ENCODE peak calls at places on chromosome 22, in five cellular contexts. H is kidney glomerular epithelial cell; P is A549; G is iPS DF 19.7; K is stimulated activated CD4-positive, alpha-beta T cell treated with anti-CD3 and anti-CD28 coated beads, Interleukin-2, amount 100 ng/mL, for 48 hours. F is an unnamed sample.

GRCh38 chr22:23128269-23129108 is 13.3 kb downstream of the RSPH14 start:
- DNase-seq in H (peak; percentile 31), P (peak; percentile 58), G (no peak), K (peak; percentile 74), F (peak; percentile 28)

GRCh38 chr22:46125816-46126770 is 24.2 kb upstream of the PPARA start:
- DNase-seq in G (no peak), K (no peak), H (no peak), P (no peak), F (no peak)

GRCh38 chr22:49885281-49885680 is 31.6 kb downstream of the ZBED4 start:
- DNase-seq in H (no peak), G (no peak), K (no peak), P (no peak), F (no peak)

GRCh38 chr22:49023161-49023878 is 804.4 kb downstream of the BRD1 start:
- DNase-seq in P (no peak), G (no peak), H (no peak), K (no peak), F (no peak)

GRCh38 chr22:37639771-37640590 is 512 bp downstream of the SH3BP1 start:
- DNase-seq in G (no peak), H (no peak), K (no peak), P (no peak), F (no peak)

GRCh38 chr22:50695421-50696250 is 23.0 kb downstream of the SHANK3 start:
- DNase-seq in H (no peak), K (no peak), G (no peak), P (no peak), F (no peak)

GRCh38 chr22:35384567-35384966 is 3.7 kb downstream of the HMOX1 start:
- DNase-seq in H (no peak), G (no peak), K (no peak), P (no peak), F (no peak)

GRCh38 chr22:41257696-41258095 is 17.0 kb upstream of the CHADL start:
- DNase-seq in P (no peak), K (no peak), G (no peak), H (no peak), F (no peak)

GRCh38 chr22:24146190-24146616 is 35.1 kb upstream of the SUSD2 start:
- DNase-seq in H (no peak), G (peak; percentile 52), K (no peak), P (peak; percentile 22), F (no peak)

GRCh38 chr22:33923660-33924246 is 3.5 kb upstream of the LARGE1 start:
- DNase-seq in K (no peak), P (peak; percentile 43), H (peak; percentile 55), G (no peak), F (peak; percentile 56)

GRCh38 chr22:27783436-27784098 is 18.0 kb downstream of the MN1 start:
- DNase-seq in H (no peak), P (no peak), G (no peak), K (no peak), F (no peak)

GRCh38 chr22:38071421-38072321 is 12.3 kb downstream of the SLC16A8 start:
- DNase-seq in G (no peak), K (no peak), P (no peak), H (no peak), F (no peak)

GRCh38 chr22:44807915-44808690 is 55.7 kb downstream of the ARHGAP8 start:
- DNase-seq in H (no peak), K (no peak), P (no peak), G (no peak), F (no peak)

GRCh38 chr22:48089601-48090331 is 1327.3 kb downstream of the TBC1D22A start:
- DNase-seq in K (no peak), P (peak; percentile 16), G (no peak), H (peak; percentile 43), F (peak; percentile 83)

GRCh38 chr22:28887725-28888459 is 4.5 kb downstream of the ZNRF3 start:
- DNase-seq in H (no peak), K (no peak), P (no peak), G (no peak), F (no peak)

GRCh38 chr22:42747701-42748513 is 27.2 kb upstream of the A4GALT start:
- DNase-seq in K (no peak), H (no peak), G (no peak), P (no peak), F (no peak)

GRCh38 chr22:40196628-40197027 is 18.9 kb downstream of the TNRC6B start:
- DNase-seq in K (no peak), P (peak; percentile 6), G (no peak), H (peak; percentile 90), F (peak; percentile 94)

GRCh38 chr22:36329217-36330078 is 58.3 kb downstream of the MYH9 start:
- DNase-seq in P (peak; percentile 43), G (peak; percentile 99), K (peak; percentile 72), H (peak; percentile 96), F (peak; percentile 99)

GRCh38 chr22:27801616-27802388 is at the start of gene MN1:
- DNase-seq in G (no peak), P (peak; percentile 65), K (peak; percentile 32), H (peak; percentile 42), F (peak; percentile 72)

GRCh38 chr22:19478466-19479357 is at the start of gene UFD1:
- DNase-seq in K (peak; percentile 75), H (peak; percentile 85), P (peak; percentile 40), G (no peak), F (peak; percentile 91)

GRCh38 chr22:30705710-30706651 is 11.3 kb downstream of the OSBP2 start:
- DNase-seq in H (no peak), G (no peak), P (no peak), K (no peak), F (no peak)

GRCh38 chr22:39207141-39208012 is 37.4 kb downstream of the PDGFB start:
- DNase-seq in P (no peak), H (peak; percentile 38), G (no peak), K (no peak), F (no peak)

GRCh38 chr22:39490135-39490798 is 11.8 kb upstream of the MIEF1 start:
- DNase-seq in P (peak; percentile 87), K (peak; percentile 68), G (peak; percentile 78), H (peak; percentile 38), F (peak; percentile 62)

GRCh38 chr22:45484742-45485141 is 17.9 kb upstream of the FBLN1 start:
- DNase-seq in P (no peak), K (no peak), G (no peak), H (no peak), F (no peak)

GRCh38 chr22:23526588-23527315 is 53.3 kb downstream of the IGLL1 start:
- DNase-seq in H (no peak), K (no peak), G (no peak), P (no peak), F (no peak)